ENCODE peak calls at places on chromosomes 12 and 14, in six cellular contexts. D is sciatic nerve, L is neural crest cell, Q is iPS-NIHi11, G is T-helper 17 cell, C is SIG-M5. E is an unnamed sample.

GRCh38 chr14:99177876-99178630 is 93.9 kb downstream of the BCL11B start:
- DNase-seq in D (no peak), L (no peak), Q (no peak), G (no peak), C (no peak), E (no peak)

GRCh38 chr12:41604830-41605229 is 416.7 kb downstream of the PDZRN4 start:
- DNase-seq in D (no peak), L (no peak), Q (no peak), G (no peak), C (no peak), E (peak)

GRCh38 chr12:50598321-50598862 is 93.6 kb downstream of the DIP2B start:
- DNase-seq in D (no peak), L (no peak), Q (no peak), G (no peak), C (no peak), E (peak)

GRCh38 chr12:124390442-124391116 is 95.7 kb downstream of the RFLNA start:
- DNase-seq in D (no peak), L (no peak), Q (no peak), G (no peak), C (peak), E (peak)

GRCh38 chr12:49636979-49637378 is 13.6 kb downstream of the PRPF40B start:
- DNase-seq in D (no peak), L (peak), Q (peak), G (no peak), C (no peak), E (peak)

GRCh38 chr12:116495260-116495659 is 63.9 kb upstream of the MAP1LC3B2 start:
- DNase-seq in D (no peak), L (no peak), Q (no peak), G (no peak), C (no peak), E (peak)

GRCh38 chr12:124422570-124423523 is 128.0 kb downstream of the RFLNA start:
- DNase-seq in D (peak), L (no peak), Q (peak), G (no peak), C (no peak), E (peak)

GRCh38 chr12:56836317-56836716 is 73.2 kb downstream of the HSD17B6 start:
- DNase-seq in D (no peak), L (no peak), Q (no peak), G (no peak), C (no peak), E (peak)

GRCh38 chr14:68020999-68021663 is 201.6 kb downstream of the RAD51B start:
- DNase-seq in D (no peak), L (no peak), Q (no peak), G (no peak), C (no peak), E (no peak)

GRCh38 chr12:132475304-132476037 is 14.5 kb upstream of the FBRSL1 start:
- DNase-seq in D (no peak), L (no peak), Q (no peak), G (no peak), C (no peak), E (no peak)

GRCh38 chr14:64715628-64716412 is 11.6 kb downstream of the PLEKHG3 start:
- DNase-seq in D (no peak), L (no peak), Q (peak), G (no peak), C (no peak), E (no peak)

GRCh38 chr14:65941091-65941490 is 528.6 kb downstream of the FUT8 start:
- DNase-seq in D (no peak), L (no peak), Q (no peak), G (no peak), C (no peak), E (no peak)

GRCh38 chr14:86973177-86973576 is 1019.8 kb downstream of the GALC start:
- DNase-seq in D (no peak), L (no peak), Q (no peak), G (no peak), C (no peak), E (no peak)

GRCh38 chr12:16475521-16475920 is 128.1 kb downstream of the MGST1 start:
- DNase-seq in D (no peak), L (no peak), Q (no peak), G (no peak), C (no peak), E (no peak)

GRCh38 chr14:44941591-44941990 is 20.2 kb downstream of the KLHL28 start:
- DNase-seq in D (no peak), L (no peak), Q (no peak), G (no peak), C (no peak), E (no peak)

GRCh38 chr12:122961551-122962329 is 4.5 kb downstream of the ABCB9 start:
- DNase-seq in D (no peak), L (no peak), Q (peak), G (no peak), C (no peak), E (peak)

GRCh38 chr12:30457621-30458289 is 237.9 kb downstream of the IPO8 start:
- DNase-seq in D (no peak), L (no peak), Q (peak), G (no peak), C (no peak), E (peak)

GRCh38 chr14:26896447-26896846 is 298.6 kb upstream of the NOVA1 start:
- DNase-seq in D (no peak), L (no peak), Q (no peak), G (no peak), C (no peak), E (peak)

GRCh38 chr12:12992418-12993175 is 7.5 kb downstream of the HEBP1 start:
- DNase-seq in D (no peak), L (no peak), Q (no peak), G (no peak), C (no peak), E (peak)

GRCh38 chr12:121741743-121742142 is 29.2 kb downstream of the TMEM120B start:
- DNase-seq in D (no peak), L (no peak), Q (no peak), G (no peak), C (no peak), E (no peak)

GRCh38 chr14:104283197-104284106 is 145.1 kb downstream of the KIF26A start:
- DNase-seq in D (peak), L (no peak), Q (no peak), G (no peak), C (no peak), E (no peak)

GRCh38 chr12:58148405-58148804 is 207.0 kb downstream of the ATP23 start:
- DNase-seq in D (no peak), L (no peak), Q (no peak), G (no peak), C (no peak), E (peak)

GRCh38 chr12:46677749-46678148 is 148.0 kb downstream of the SLC38A4 start:
- DNase-seq in D (no peak), L (no peak), Q (peak), G (no peak), C (no peak), E (peak)

GRCh38 chr14:23352506-23353432 is at the start of gene SLC22A17:
- DNase-seq in D (peak), L (peak), Q (peak), G (no peak), C (no peak), E (peak)

GRCh38 chr14:90871605-90872233 is 55.5 kb upstream of the TTC7B start:
- DNase-seq in D (no peak), L (no peak), Q (no peak), G (no peak), C (no peak), E (peak)

GRCh38 chr14:45728448-45729225 is 475.6 kb upstream of the MIS18BP1 start:
- DNase-seq in D (no peak), L (no peak), Q (no peak), G (no peak), C (no peak), E (no peak)

GRCh38 chr12:1873531-1874149 is 44.8 kb downstream of the CACNA2D4 start:
- DNase-seq in D (no peak), L (no peak), Q (no peak), G (no peak), C (no peak), E (no peak)

GRCh38 chr12:32501835-32502333 is 102.5 kb downstream of the FGD4 start:
- DNase-seq in D (no peak), L (peak), Q (peak), G (no peak), C (no peak), E (peak)

GRCh38 chr14:106844608-106845285 is 1318.4 kb downstream of the TMEM121 start:
- DNase-seq in D (peak), L (no peak), Q (no peak), G (peak), C (no peak), E (peak)

GRCh38 chr14:88488081-88488480 is 66.7 kb downstream of the PTPN21 start:
- DNase-seq in D (no peak), L (no peak), Q (no peak), G (no peak), C (no peak), E (no peak)

GRCh38 chr14:99271288-99271941 is 582 bp downstream of the BCL11B start:
- DNase-seq in D (no peak), L (no peak), Q (no peak), G (no peak), C (no peak), E (no peak)

GRCh38 chr12:121934318-121934682 is 15.9 kb downstream of the CFAP251 start:
- DNase-seq in D (no peak), L (no peak), Q (no peak), G (no peak), C (no peak), E (no peak)